ENCODE peak calls at places on chromosomes 6 and 20, in five cellular contexts. One of them, this sample, is unnamed.

GRCh38 chr6:43878823-43879495 is 108.9 kb downstream of the VEGFA start:
- DNase-seq in amniotic epithelial cell: no peak
- DNase-seq in A172: no peak
- DNase-seq in HT1080: no peak
- DNase-seq in hippocampal formation: peak
- DNase-seq in this sample: no peak

GRCh38 chr6:167113935-167114910 is 8.7 kb upstream of the CCR6 start:
- DNase-seq in A172: no peak
- DNase-seq in amniotic epithelial cell: no peak
- DNase-seq in HT1080: no peak
- DNase-seq in hippocampal formation: no peak
- DNase-seq in this sample: no peak

GRCh38 chr20:31968299-31969126 is 562 bp downstream of the XKR7 start:
- DNase-seq in A172: peak
- DNase-seq in amniotic epithelial cell: peak
- DNase-seq in hippocampal formation: no peak
- DNase-seq in HT1080: peak
- DNase-seq in this sample: peak

GRCh38 chr6:132063738-132064137 is 112.6 kb upstream of the CCN2 start:
- DNase-seq in HT1080: peak
- DNase-seq in hippocampal formation: no peak
- DNase-seq in A172: peak
- DNase-seq in amniotic epithelial cell: peak
- DNase-seq in this sample: peak

GRCh38 chr6:118705799-118706481 is 54.5 kb upstream of the CEP85L start:
- DNase-seq in HT1080: no peak
- DNase-seq in hippocampal formation: no peak
- DNase-seq in amniotic epithelial cell: peak
- DNase-seq in A172: peak
- DNase-seq in this sample: peak

GRCh38 chr20:32034581-32035397 is 17.3 kb upstream of the HCK start:
- DNase-seq in amniotic epithelial cell: no peak
- DNase-seq in A172: no peak
- DNase-seq in hippocampal formation: no peak
- DNase-seq in HT1080: no peak
- DNase-seq in this sample: no peak

GRCh38 chr6:11210386-11211138 is 21.9 kb downstream of the NEDD9 start:
- DNase-seq in amniotic epithelial cell: no peak
- DNase-seq in A172: no peak
- DNase-seq in HT1080: no peak
- DNase-seq in hippocampal formation: no peak
- DNase-seq in this sample: no peak

GRCh38 chr6:151808331-151809241 is 1.1 kb downstream of the ESR1 start:
- DNase-seq in HT1080: no peak
- DNase-seq in amniotic epithelial cell: no peak
- DNase-seq in A172: no peak
- DNase-seq in hippocampal formation: no peak
- DNase-seq in this sample: peak

GRCh38 chr20:3383878-3384495 is 23.5 kb downstream of the DNAAF9 start:
- DNase-seq in A172: no peak
- DNase-seq in HT1080: no peak
- DNase-seq in hippocampal formation: no peak
- DNase-seq in amniotic epithelial cell: no peak
- DNase-seq in this sample: no peak